ENCODE peak calls at places on chromosomes 3 and 15, in nine cellular contexts. A is fibroblast of pulmonary artery, V is ascending aorta, R is heart right ventricle, F is stomach, U is adrenal gland, C is transverse colon, K is colonic mucosa, B is body of pancreas. Q is an unnamed sample.

GRCh38 chr15:100596792-100597191 is 5.2 kb downstream of the LINS1 start:
- DNase-seq in A (peak), V (no peak), R (peak), F (peak), U (no peak), C (peak), K (peak), B (no peak), Q (peak)

GRCh38 chr3:43838009-43838758 is 147.4 kb downstream of the ABHD5 start:
- DNase-seq in A (no peak), V (no peak), R (no peak), F (no peak), U (no peak), C (no peak), K (no peak), B (no peak), Q (no peak)

GRCh38 chr3:56001537-56001936 is 466.7 kb downstream of the ERC2 start:
- DNase-seq in A (no peak), V (no peak), R (no peak), F (no peak), U (no peak), C (no peak), K (no peak), B (no peak), Q (no peak)

GRCh38 chr3:67564973-67565372 is 89.4 kb downstream of the SUCLG2 start:
- DNase-seq in A (no peak), V (no peak), R (no peak), F (no peak), U (no peak), C (no peak), K (no peak), B (no peak), Q (no peak)

GRCh38 chr15:65404196-65404872 is 18.4 kb downstream of the IGDCC4 start:
- DNase-seq in A (no peak), V (no peak), R (no peak), F (no peak), U (no peak), C (no peak), K (no peak), B (no peak), Q (no peak)

GRCh38 chr3:128421966-128422365 is 44.7 kb downstream of the DNAJB8 start:
- DNase-seq in A (no peak), V (no peak), R (no peak), F (no peak), U (no peak), C (no peak), K (no peak), B (no peak), Q (no peak)

GRCh38 chr15:52100807-52101206 is 11.8 kb downstream of the BCL2L10 start:
- DNase-seq in A (peak), V (peak), R (peak), F (peak), U (peak), C (peak), K (peak), B (peak), Q (peak)

GRCh38 chr15:39135989-39136388 is 444.9 kb upstream of the THBS1 start:
- DNase-seq in A (peak), V (no peak), R (no peak), F (no peak), U (no peak), C (no peak), K (no peak), B (no peak), Q (peak)

GRCh38 chr3:16511561-16512434 is 1.7 kb downstream of the RFTN1 start:
- DNase-seq in A (peak), V (peak), R (peak), F (peak), U (peak), C (peak), K (peak), B (peak), Q (peak)

GRCh38 chr3:34683851-34684250 is 885.4 kb downstream of the PDCD6IP start:
- DNase-seq in A (peak), V (no peak), R (peak), F (peak), U (peak), C (peak), K (peak), B (peak), Q (peak)

GRCh38 chr15:101538177-101538576 is 48.7 kb upstream of the PCSK6 start:
- DNase-seq in A (no peak), V (no peak), R (no peak), F (no peak), U (no peak), C (no peak), K (peak), B (no peak), Q (no peak)

GRCh38 chr3:10322355-10322715 is 1.4 kb upstream of the SEC13 start:
- DNase-seq in A (no peak), V (no peak), R (no peak), F (no peak), U (no peak), C (no peak), K (no peak), B (no peak), Q (no peak)

DNA sequence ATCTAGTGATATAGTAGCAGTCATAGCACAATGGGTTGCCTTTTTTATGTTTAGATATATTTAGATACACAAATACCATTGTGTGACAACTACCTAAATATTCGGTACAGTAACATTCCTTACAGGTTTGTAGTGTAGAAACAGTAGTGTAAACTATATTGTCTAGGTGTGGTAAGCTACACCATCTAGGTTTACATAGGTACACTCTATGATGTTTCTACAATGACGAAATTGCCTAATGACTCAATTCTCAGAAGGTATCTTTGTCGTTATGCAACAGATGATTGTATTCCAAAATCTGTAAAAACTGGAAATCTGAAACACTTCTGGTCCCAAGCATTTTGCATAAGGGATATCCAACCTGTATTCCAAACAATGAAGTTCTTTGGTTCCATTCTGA is 24.3 kb downstream of the PLOD2 start:
- DNase-seq in A (no peak), V (no peak), R (no peak), F (no peak), U (no peak), C (no peak), K (no peak), B (no peak), Q (no peak)
- H3K4me3 ChIP-seq in A (no peak), V (no peak), R (no peak), F (no peak), U (no peak), C (no peak), K (no peak), B (no peak), Q (no peak)

GRCh38 chr3:169390741-169391300 is 272.7 kb downstream of the MECOM start:
- DNase-seq in A (peak), V (no peak), R (no peak), F (no peak), U (no peak), C (no peak), K (no peak), B (no peak), Q (no peak)
- TF ChIP-seq CTCF in A (peak), V (no peak), R (no peak), F (no peak), U (no peak), C (no peak), K (no peak), B (peak), Q (no peak)

GRCh38 chr15:61186905-61187865 is 41.9 kb downstream of the RORA start:
- DNase-seq in A (peak), V (no peak), R (no peak), F (no peak), U (peak), C (peak), K (no peak), B (peak), Q (no peak)
- H3K4me3 ChIP-seq in A (no peak), V (peak), R (peak), F (no peak), U (no peak), C (no peak), K (no peak), B (no peak), Q (no peak)

GRCh38 chr15:54640874-54641273 is 555.9 kb downstream of the RSL24D1 start:
- DNase-seq in A (no peak), V (no peak), R (no peak), F (no peak), U (no peak), C (no peak), K (peak), B (no peak), Q (no peak)

GRCh38 chr15:54636147-54636546 is 560.6 kb downstream of the RSL24D1 start:
- DNase-seq in A (no peak), V (no peak), R (no peak), F (no peak), U (no peak), C (no peak), K (no peak), B (no peak), Q (no peak)
- TF ChIP-seq CTCF in A (no peak), V (no peak), R (no peak), F (no peak), U (no peak), C (no peak), K (no peak), B (no peak), Q (no peak)

DNA sequence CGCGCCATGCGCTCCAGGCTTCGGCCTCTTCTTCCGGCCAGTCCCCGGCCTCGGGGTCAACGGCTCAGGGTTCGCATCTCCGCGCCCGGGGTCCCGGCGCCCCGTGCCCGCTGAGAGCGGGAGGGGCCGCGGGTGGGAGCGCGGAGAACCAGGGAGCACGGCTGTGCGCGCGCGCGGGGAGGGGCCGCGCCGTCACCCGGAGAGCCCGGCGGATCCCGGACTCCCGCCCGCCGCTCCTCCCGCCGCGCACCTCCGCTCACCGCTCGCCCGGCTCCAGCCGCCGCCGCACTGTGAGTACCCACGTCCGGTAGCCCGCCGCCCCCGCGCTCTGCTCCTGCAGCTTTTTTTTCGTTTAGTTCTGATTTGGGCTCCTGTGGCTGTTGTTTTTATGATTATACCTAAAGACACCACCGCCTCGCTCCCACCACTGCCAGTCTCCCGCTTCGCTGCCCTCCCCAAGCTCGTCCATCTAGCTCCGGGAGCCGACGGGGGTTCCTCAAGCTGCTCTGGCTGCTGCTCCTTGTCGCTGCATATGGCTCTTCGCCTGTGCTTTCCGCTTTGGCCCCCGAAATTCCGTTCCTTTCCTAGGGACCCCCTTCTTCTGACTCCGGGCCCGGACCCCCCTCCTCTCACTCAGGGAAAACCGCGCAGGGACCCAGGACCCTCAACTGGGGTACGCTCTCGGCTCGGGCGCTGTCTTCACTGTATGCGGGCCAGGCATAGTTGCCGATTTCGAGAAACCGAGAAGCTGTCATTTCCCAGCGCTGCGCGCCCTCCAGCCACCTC is 1.7 kb upstream of the SKOR1 start:
- DNase-seq in A (no peak), V (no peak), R (no peak), F (no peak), U (no peak), C (no peak), K (no peak), B (no peak), Q (no peak)
- H3K4me3 ChIP-seq in A (no peak), V (no peak), R (peak), F (peak), U (no peak), C (peak), K (peak), B (no peak), Q (no peak)

GRCh38 chr3:134542287-134542686 is 56.4 kb downstream of the CEP63 start:
- DNase-seq in A (no peak), V (no peak), R (no peak), F (no peak), U (no peak), C (no peak), K (no peak), B (no peak), Q (no peak)

GRCh38 chr3:134535186-134535974 is 49.5 kb downstream of the CEP63 start:
- DNase-seq in A (no peak), V (no peak), R (no peak), F (no peak), U (no peak), C (no peak), K (no peak), B (no peak), Q (no peak)

GRCh38 chr3:134533493-134533892 is 47.6 kb downstream of the CEP63 start:
- DNase-seq in A (no peak), V (no peak), R (no peak), F (no peak), U (no peak), C (no peak), K (no peak), B (no peak), Q (no peak)

DNA sequence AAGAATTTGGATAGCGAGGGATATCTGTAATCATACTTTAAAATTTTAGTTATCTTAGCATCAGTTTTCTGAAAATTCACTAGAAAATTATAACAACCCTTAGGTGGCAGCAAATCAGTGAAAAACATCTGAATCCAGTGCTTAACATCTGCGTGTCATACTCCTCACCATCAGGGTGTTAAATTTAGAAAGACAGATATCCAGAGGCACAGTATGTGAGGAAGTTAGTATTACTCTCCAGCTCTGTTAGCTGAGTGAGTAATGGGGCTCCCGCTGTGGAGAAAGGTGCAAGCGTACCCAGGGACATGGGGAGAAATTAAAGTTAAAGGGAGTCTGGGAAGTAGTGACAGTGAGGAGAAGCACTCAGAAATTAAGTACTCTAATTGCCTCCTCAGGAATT is 50.9 kb downstream of the CEP63 start:
- DNase-seq in A (no peak), V (no peak), R (no peak), F (no peak), U (no peak), C (no peak), K (no peak), B (no peak), Q (no peak)
- TF ChIP-seq CTCF in A (no peak), V (no peak), R (no peak), F (no peak), U (no peak), C (no peak), K (no peak), B (no peak), Q (no peak)

GRCh38 chr3:196517919-196518318 is 2.8 kb upstream of the SMCO1 start:
- DNase-seq in A (peak), V (no peak), R (no peak), F (peak), U (no peak), C (no peak), K (no peak), B (no peak), Q (no peak)
- H3K4me3 ChIP-seq in A (no peak), V (no peak), R (no peak), F (no peak), U (no peak), C (no peak), K (no peak), B (no peak), Q (no peak)

Q was measured in astrocyte of the spinal cord.